ENCODE peak calls at places on chromosome 7, in six cellular contexts. One of them, this sample, is unnamed.

GRCh38 chr7:111438369-111439289 is 123.7 kb downstream of the IMMP2L start:
- DNase-seq in K562: peak
- DNase-seq in A549: peak
- DNase-seq in endothelial cell of umbilical vein: peak
- DNase-seq in GM12878: no peak
- DNase-seq in HepG2: no peak
- DNase-seq in this sample: no peak

GRCh38 chr7:92698237-92698841 is 108.1 kb upstream of the FAM133B start:
- DNase-seq in K562: no peak
- DNase-seq in A549: peak
- DNase-seq in endothelial cell of umbilical vein: peak
- DNase-seq in GM12878: no peak
- DNase-seq in HepG2: peak
- DNase-seq in this sample: no peak

GRCh38 chr7:51613911-51614344 is 297.3 kb upstream of the COBL start:
- DNase-seq in K562: no peak
- DNase-seq in A549: no peak
- DNase-seq in endothelial cell of umbilical vein: no peak
- DNase-seq in GM12878: no peak
- DNase-seq in HepG2: no peak
- DNase-seq in this sample: no peak

GRCh38 chr7:105399043-105399725 is 10.5 kb upstream of the SRPK2 start:
- DNase-seq in K562: peak
- DNase-seq in A549: peak
- DNase-seq in endothelial cell of umbilical vein: peak
- DNase-seq in GM12878: no peak
- DNase-seq in HepG2: peak
- DNase-seq in this sample: peak

GRCh38 chr7:43639858-43640491 is 57.1 kb downstream of the STK17A start:
- DNase-seq in K562: no peak
- DNase-seq in A549: peak
- DNase-seq in endothelial cell of umbilical vein: peak
- DNase-seq in GM12878: no peak
- DNase-seq in HepG2: peak
- DNase-seq in this sample: no peak

GRCh38 chr7:41590951-41591350 is 111.9 kb downstream of the INHBA start:
- DNase-seq in K562: no peak
- DNase-seq in A549: no peak
- DNase-seq in endothelial cell of umbilical vein: no peak
- DNase-seq in GM12878: no peak
- DNase-seq in HepG2: no peak
- DNase-seq in this sample: no peak

GRCh38 chr7:35015346-35015859 is 21.9 kb downstream of the DPY19L1 start:
- DNase-seq in K562: no peak
- DNase-seq in A549: no peak
- DNase-seq in endothelial cell of umbilical vein: peak
- DNase-seq in GM12878: no peak
- DNase-seq in HepG2: no peak
- DNase-seq in this sample: no peak

GRCh38 chr7:35596061-35596460 is 98.9 kb downstream of the HERPUD2 start:
- DNase-seq in K562: peak
- DNase-seq in A549: no peak
- DNase-seq in endothelial cell of umbilical vein: peak
- DNase-seq in GM12878: no peak
- DNase-seq in HepG2: no peak
- DNase-seq in this sample: peak

GRCh38 chr7:102061981-102062390 is 224.7 kb upstream of the SH2B2 start:
- DNase-seq in K562: no peak
- DNase-seq in A549: peak
- DNase-seq in endothelial cell of umbilical vein: no peak
- DNase-seq in GM12878: peak
- DNase-seq in HepG2: no peak
- DNase-seq in this sample: peak

GRCh38 chr7:159000859-159001435 is 143.7 kb downstream of the VIPR2 start:
- DNase-seq in K562: peak
- DNase-seq in A549: no peak
- DNase-seq in endothelial cell of umbilical vein: no peak
- DNase-seq in GM12878: no peak
- DNase-seq in HepG2: no peak
- DNase-seq in this sample: no peak

GRCh38 chr7:158018061-158018796 is 569.4 kb downstream of the PTPRN2 start:
- DNase-seq in K562: no peak
- DNase-seq in A549: no peak
- DNase-seq in endothelial cell of umbilical vein: no peak
- DNase-seq in GM12878: no peak
- DNase-seq in HepG2: no peak
- DNase-seq in this sample: no peak

GRCh38 chr7:152588350-152588749 is 87.6 kb downstream of the XRCC2 start:
- DNase-seq in K562: no peak
- DNase-seq in A549: peak
- DNase-seq in endothelial cell of umbilical vein: no peak
- DNase-seq in GM12878: no peak
- DNase-seq in HepG2: peak
- DNase-seq in this sample: no peak

GRCh38 chr7:128361463-128362441 is at the start of gene PRRT4:
- DNase-seq in K562: peak
- DNase-seq in A549: peak
- DNase-seq in endothelial cell of umbilical vein: no peak
- DNase-seq in GM12878: no peak
- DNase-seq in HepG2: no peak
- DNase-seq in this sample: peak

GRCh38 chr7:11749629-11750028 is 82.4 kb downstream of the THSD7A start:
- DNase-seq in K562: no peak
- DNase-seq in A549: no peak
- DNase-seq in endothelial cell of umbilical vein: no peak
- DNase-seq in GM12878: no peak
- DNase-seq in HepG2: no peak
- DNase-seq in this sample: no peak

GRCh38 chr7:118311121-118311803 is 86.8 kb downstream of the ANKRD7 start:
- DNase-seq in K562: no peak
- DNase-seq in A549: peak
- DNase-seq in endothelial cell of umbilical vein: no peak
- DNase-seq in GM12878: peak
- DNase-seq in HepG2: no peak
- DNase-seq in this sample: peak

GRCh38 chr7:24894670-24895221 is 85.2 kb downstream of the OSBPL3 start:
- DNase-seq in K562: peak
- DNase-seq in A549: no peak
- DNase-seq in endothelial cell of umbilical vein: no peak
- DNase-seq in GM12878: no peak
- DNase-seq in HepG2: no peak
- DNase-seq in this sample: no peak

GRCh38 chr7:5997210-5997808 is 11.5 kb downstream of the PMS2 start:
- DNase-seq in K562: peak
- DNase-seq in A549: peak
- DNase-seq in endothelial cell of umbilical vein: peak
- DNase-seq in GM12878: no peak
- DNase-seq in HepG2: peak
- DNase-seq in this sample: peak

GRCh38 chr7:151470656-151471180 is 30.8 kb upstream of the CRYGN start:
- DNase-seq in K562: no peak
- DNase-seq in A549: no peak
- DNase-seq in endothelial cell of umbilical vein: no peak
- DNase-seq in GM12878: no peak
- DNase-seq in HepG2: no peak
- DNase-seq in this sample: no peak

GRCh38 chr7:84123903-84124573 is 70.6 kb downstream of the SEMA3A start:
- DNase-seq in K562: no peak
- DNase-seq in A549: no peak
- DNase-seq in endothelial cell of umbilical vein: peak
- DNase-seq in GM12878: no peak
- DNase-seq in HepG2: peak
- DNase-seq in this sample: no peak

GRCh38 chr7:28855538-28856217 is 102.5 kb downstream of the TRIL start:
- DNase-seq in K562: peak
- DNase-seq in A549: peak
- DNase-seq in endothelial cell of umbilical vein: no peak
- DNase-seq in GM12878: no peak
- DNase-seq in HepG2: peak
- DNase-seq in this sample: no peak

GRCh38 chr7:42883950-42884349 is 27.9 kb downstream of the C7orf25 start:
- DNase-seq in K562: no peak
- DNase-seq in A549: peak
- DNase-seq in endothelial cell of umbilical vein: no peak
- DNase-seq in GM12878: no peak
- DNase-seq in HepG2: no peak
- DNase-seq in this sample: peak

GRCh38 chr7:125088555-125088954 is 158.9 kb upstream of the POT1 start:
- DNase-seq in K562: no peak
- DNase-seq in A549: no peak
- DNase-seq in endothelial cell of umbilical vein: no peak
- DNase-seq in GM12878: no peak
- DNase-seq in HepG2: no peak
- DNase-seq in this sample: no peak

GRCh38 chr7:35487402-35487801 is 207.5 kb downstream of the HERPUD2 start:
- DNase-seq in K562: no peak
- DNase-seq in A549: no peak
- DNase-seq in endothelial cell of umbilical vein: no peak
- DNase-seq in GM12878: no peak
- DNase-seq in HepG2: no peak
- DNase-seq in this sample: no peak

GRCh38 chr7:6026917-6027316 is 4.3 kb upstream of the ANKRD61 start:
- DNase-seq in K562: no peak
- DNase-seq in A549: no peak
- DNase-seq in endothelial cell of umbilical vein: no peak
- DNase-seq in GM12878: no peak
- DNase-seq in HepG2: no peak
- DNase-seq in this sample: no peak

DNA sequence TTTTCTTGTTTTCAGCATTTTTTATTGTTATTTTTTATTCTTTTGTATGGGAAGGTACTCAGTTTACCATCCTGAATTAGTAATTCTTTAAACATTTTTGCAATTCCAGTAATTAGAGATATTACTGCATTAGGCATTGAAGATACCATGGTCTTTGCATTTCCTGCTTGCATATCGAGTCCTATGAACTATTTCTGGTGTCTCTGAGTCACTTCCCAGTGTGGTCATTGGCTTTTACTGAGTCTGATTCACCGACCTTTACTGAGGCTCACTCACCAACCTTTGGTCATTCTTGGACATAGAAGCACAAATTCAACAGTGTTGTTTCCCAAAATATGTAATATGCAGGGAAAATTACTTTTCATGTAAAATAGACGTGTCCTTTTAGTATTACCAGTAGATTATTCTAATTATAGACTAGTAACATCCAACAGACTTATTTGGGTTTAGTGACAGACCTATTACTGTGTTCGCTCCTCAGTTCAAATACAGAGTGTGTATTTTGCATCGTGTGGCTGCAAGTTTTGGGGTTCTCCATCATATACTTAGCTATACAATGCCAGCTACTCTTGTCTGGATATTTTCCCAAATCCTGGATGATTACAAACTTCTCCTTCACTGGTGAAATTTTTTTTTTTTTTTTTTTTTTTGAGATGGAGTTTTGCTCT is 180.7 kb upstream of the PRSS1 start:
- DNase-seq in K562: no peak
- DNase-seq in A549: peak
- DNase-seq in endothelial cell of umbilical vein: peak
- DNase-seq in GM12878: no peak
- DNase-seq in HepG2: no peak
- DNase-seq in this sample: peak
- TF ChIP-seq MAX in K562: no peak
- TF ChIP-seq MAX in A549: no peak
- TF ChIP-seq MAX in endothelial cell of umbilical vein: no peak
- TF ChIP-seq MAX in GM12878: no peak
- TF ChIP-seq MAX in HepG2: no peak
- TF ChIP-seq MAX in this sample: no peak

GRCh38 chr7:132935608-132936007 is 146.3 kb downstream of the CHCHD3 start:
- DNase-seq in K562: no peak
- DNase-seq in A549: no peak
- DNase-seq in endothelial cell of umbilical vein: no peak
- DNase-seq in GM12878: no peak
- DNase-seq in HepG2: no peak
- DNase-seq in this sample: no peak

GRCh38 chr7:132932321-132933075 is 149.4 kb downstream of the CHCHD3 start:
- DNase-seq in K562: no peak
- DNase-seq in A549: no peak
- DNase-seq in endothelial cell of umbilical vein: no peak
- DNase-seq in GM12878: no peak
- DNase-seq in HepG2: no peak
- DNase-seq in this sample: peak

GRCh38 chr7:132934017-132934416 is 147.9 kb downstream of the CHCHD3 start:
- DNase-seq in K562: no peak
- DNase-seq in A549: no peak
- DNase-seq in endothelial cell of umbilical vein: no peak
- DNase-seq in GM12878: peak
- DNase-seq in HepG2: no peak
- DNase-seq in this sample: no peak

GRCh38 chr7:132933076-132933466 is 148.8 kb downstream of the CHCHD3 start:
- DNase-seq in K562: no peak
- DNase-seq in A549: no peak
- DNase-seq in endothelial cell of umbilical vein: no peak
- DNase-seq in GM12878: no peak
- DNase-seq in HepG2: no peak
- DNase-seq in this sample: peak

DNA sequence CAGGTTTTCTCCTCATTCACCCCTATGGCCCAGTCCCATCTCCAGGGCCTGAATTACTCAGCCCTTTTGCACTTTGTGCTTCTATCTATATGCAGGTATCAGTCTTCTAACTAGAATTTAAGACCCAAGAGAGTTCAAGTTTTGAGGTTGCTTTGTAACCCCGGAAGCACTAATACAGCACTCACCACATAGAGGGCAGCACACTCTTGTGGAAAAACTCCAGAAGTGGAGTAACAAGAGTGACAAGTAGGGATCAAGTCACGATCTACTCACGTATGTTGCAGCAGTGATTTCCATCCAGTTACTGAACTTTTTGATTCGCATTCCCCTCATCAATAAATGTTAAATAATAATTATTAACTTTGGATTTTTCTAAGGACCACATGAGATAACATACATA is 151.0 kb downstream of the CHCHD3 start:
- DNase-seq in K562: peak
- DNase-seq in A549: peak
- DNase-seq in endothelial cell of umbilical vein: peak
- DNase-seq in GM12878: no peak
- DNase-seq in HepG2: peak
- DNase-seq in this sample: peak
- TF ChIP-seq CTCF in K562: peak
- TF ChIP-seq CTCF in A549: peak
- TF ChIP-seq CTCF in endothelial cell of umbilical vein: peak
- TF ChIP-seq CTCF in GM12878: no peak
- TF ChIP-seq CTCF in HepG2: peak
- TF ChIP-seq CTCF in this sample: peak

DNA sequence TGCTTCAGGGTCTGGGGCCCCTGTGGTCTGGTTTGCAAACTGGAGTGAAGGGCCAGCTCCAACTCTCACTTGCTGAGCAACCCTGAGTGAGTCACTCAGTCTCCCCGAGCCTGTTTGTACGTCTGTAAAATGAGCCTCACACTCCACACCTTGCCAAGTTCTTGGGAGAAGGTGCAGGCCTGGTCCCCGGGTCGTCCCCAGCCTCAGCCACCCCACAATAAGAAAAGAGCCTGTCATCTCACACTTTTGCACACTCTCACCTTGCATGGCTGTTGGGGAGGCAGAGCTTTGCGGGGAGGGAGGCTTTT is 5.2 kb downstream of the GRIFIN start:
- DNase-seq in K562: no peak
- DNase-seq in A549: no peak
- DNase-seq in endothelial cell of umbilical vein: no peak
- DNase-seq in GM12878: no peak
- DNase-seq in HepG2: no peak
- DNase-seq in this sample: peak
- TF ChIP-seq MYC in K562: no peak
- TF ChIP-seq MYC in A549: no peak
- TF ChIP-seq MYC in endothelial cell of umbilical vein: no peak
- TF ChIP-seq MYC in GM12878: no peak
- TF ChIP-seq MYC in HepG2: no peak
- TF ChIP-seq MYC in this sample: no peak

GRCh38 chr7:70259497-70259896 is 661.2 kb downstream of the AUTS2 start:
- DNase-seq in K562: no peak
- DNase-seq in A549: no peak
- DNase-seq in endothelial cell of umbilical vein: no peak
- DNase-seq in GM12878: no peak
- DNase-seq in HepG2: no peak
- DNase-seq in this sample: no peak
- TF ChIP-seq MAX in K562: no peak
- TF ChIP-seq MAX in A549: no peak
- TF ChIP-seq MAX in endothelial cell of umbilical vein: no peak
- TF ChIP-seq MAX in GM12878: no peak
- TF ChIP-seq MAX in HepG2: no peak
- TF ChIP-seq MAX in this sample: no peak

This sample was measured in NB4.